ENCODE peak calls at places on chromosomes 11 and 22, in nine cellular contexts. H, U, S, Z, L, Q, E, V and N are unnamed samples.

GRCh38 chr11:109945626-109946321 is 147.4 kb upstream of the ZC3H12C start:
- ATAC-seq in Q (peak), Z (peak), L (no peak), H (no peak), U (peak), S (peak), E (peak), V (peak), N (no peak)

GRCh38 chr11:15327786-15328231 is 213.1 kb downstream of the INSC start:
- ATAC-seq in Z (no peak), H (peak), L (no peak), Q (no peak), E (peak), V (no peak), S (peak), U (peak), N (no peak)

GRCh38 chr11:109704432-109704831 is 282.4 kb downstream of the C11orf87 start:
- ATAC-seq in E (no peak), S (no peak), L (no peak), H (no peak), U (no peak), Z (no peak), V (no peak), Q (no peak), N (no peak)

GRCh38 chr22:50157976-50158375 is 12.6 kb upstream of the PANX2 start:
- ATAC-seq in Q (no peak), V (no peak), H (no peak), S (no peak), E (no peak), Z (no peak), U (no peak), L (no peak), N (no peak)

GRCh38 chr11:94641167-94641761 is 74.1 kb downstream of the PIWIL4 start:
- ATAC-seq in U (peak), Z (no peak), H (peak), V (no peak), L (no peak), Q (no peak), S (peak), E (peak), N (no peak)

GRCh38 chr11:17410606-17411379 is 22.3 kb upstream of the KCNJ11 start:
- ATAC-seq in E (no peak), L (no peak), V (no peak), Z (no peak), Q (no peak), H (no peak), U (no peak), S (no peak), N (no peak)

GRCh38 chr11:61639816-61640443 is 40.3 kb upstream of the DAGLA start:
- ATAC-seq in U (no peak), S (no peak), V (no peak), H (no peak), E (no peak), L (no peak), Q (no peak), Z (no peak), N (no peak)

GRCh38 chr11:68581439-68581838 is 102.9 kb upstream of the GAL start:
- ATAC-seq in L (no peak), S (peak), Z (no peak), Q (no peak), V (no peak), U (peak), E (peak), H (peak), N (no peak)

GRCh38 chr11:34145073-34145472 is 39.6 kb downstream of the NAT10 start:
- ATAC-seq in Z (no peak), V (no peak), Q (no peak), E (no peak), H (no peak), L (no peak), U (no peak), S (no peak), N (no peak)